ENCODE peak calls at places on chromosome 9, in ten cellular contexts. F is breast epithelium, U is neural progenitor cell, T is left ventricle myocardium inferior, M is neuronal stem cell, B is Caco-2, C is adipocyte, K is brain microvascular endothelial cell, Q is right lobe of liver, W is astrocyte. D is an unnamed sample. For H3K36me3, the result is how much of the 10 kb centered on the place peaks cover.

GRCh38 chr9:125409217-125409636 is 147.6 kb downstream of the GAPVD1 start:
- DNase-seq in F (no peak), U (no peak), T (no peak), M (no peak), B (peak), C (no peak), K (no peak), Q (no peak), W (no peak), D (no peak)

GRCh38 chr9:13459071-13459470 is 179.6 kb upstream of the MPDZ start:
- DNase-seq in F (no peak), U (no peak), T (no peak), M (no peak), B (no peak), C (no peak), K (no peak), Q (no peak), W (no peak), D (no peak)

GRCh38 chr9:95511952-95512750 is 4.6 kb downstream of the PTCH1 start:
- DNase-seq in F (no peak), U (peak), T (no peak), M (no peak), B (peak), C (peak), K (no peak), Q (no peak), W (no peak), D (peak)

GRCh38 chr9:3842839-3843238 is 317.0 kb upstream of the RFX3 start:
- DNase-seq in F (no peak), U (no peak), T (no peak), M (no peak), B (no peak), C (peak), K (no peak), Q (no peak), W (peak), D (no peak)

GRCh38 chr9:26462213-26462612 is 430.4 kb downstream of the CAAP1 start:
- DNase-seq in F (no peak), U (peak), T (no peak), M (peak), B (no peak), C (peak), K (no peak), Q (no peak), W (no peak), D (peak)

GRCh38 chr9:115423646-115424045 is 305.7 kb upstream of the TNC start:
- DNase-seq in F (no peak), U (no peak), T (no peak), M (no peak), B (no peak), C (no peak), K (no peak), Q (no peak), W (no peak), D (no peak)

GRCh38 chr9:123725389-123725788 is 204.5 kb downstream of the DENND1A start:
- DNase-seq in F (no peak), U (peak), T (peak), M (no peak), B (no peak), C (peak), K (no peak), Q (no peak), W (peak), D (no peak)

GRCh38 chr9:125255781-125256391 is 5.7 kb upstream of the GAPVD1 start:
- DNase-seq in F (no peak), U (peak), T (no peak), M (no peak), B (peak), C (no peak), K (no peak), Q (peak), W (no peak), D (no peak)

GRCh38 chr9:98222885-98223640 is 30.6 kb upstream of the CORO2A start:
- DNase-seq in F (peak), U (no peak), T (no peak), M (no peak), B (no peak), C (peak), K (peak), Q (no peak), W (peak), D (no peak)

GRCh38 chr9:15482146-15482545 is 28.6 kb downstream of the PSIP1 start:
- DNase-seq in F (no peak), U (no peak), T (no peak), M (no peak), B (no peak), C (peak), K (no peak), Q (no peak), W (no peak), D (no peak)

GRCh38 chr9:22118810-22119479 is 109.8 kb upstream of the CDKN2B start:
- DNase-seq in F (no peak), U (no peak), T (no peak), M (no peak), B (no peak), C (no peak), K (no peak), Q (no peak), W (no peak), D (no peak)

GRCh38 chr9:125493861-125494554 is 213.0 kb downstream of the MAPKAP1 start:
- DNase-seq in F (no peak), U (no peak), T (no peak), M (no peak), B (no peak), C (peak), K (no peak), Q (no peak), W (no peak), D (no peak)

GRCh38 chr9:125541840-125542243 is 165.2 kb downstream of the MAPKAP1 start:
- DNase-seq in F (no peak), U (no peak), T (no peak), M (no peak), B (no peak), C (no peak), K (no peak), Q (no peak), W (peak), D (peak)

GRCh38 chr9:135336722-135337490 is 142.7 kb upstream of the PPP1R26 start:
- DNase-seq in F (no peak), U (no peak), T (no peak), M (no peak), B (no peak), C (no peak), K (no peak), Q (no peak), W (no peak), D (no peak)

GRCh38 chr9:137670391-137671195 is 51.8 kb downstream of the EHMT1 start:
- DNase-seq in F (peak), U (peak), T (peak), M (peak), B (no peak), C (no peak), K (no peak), Q (peak), W (no peak), D (no peak)

GRCh38 chr9:83934569-83935275 is 13.5 kb upstream of the KIF27 start:
- DNase-seq in F (no peak), U (no peak), T (no peak), M (no peak), B (no peak), C (peak), K (no peak), Q (no peak), W (peak), D (no peak)

GRCh38 chr9:93679536-93680444 is 103.4 kb downstream of the PHF2 start:
- DNase-seq in F (no peak), U (no peak), T (peak), M (no peak), B (no peak), C (no peak), K (no peak), Q (peak), W (no peak), D (no peak)

GRCh38 chr9:93125331-93125894 is 8.6 kb downstream of the NINJ1 start:
- DNase-seq in F (no peak), U (no peak), T (no peak), M (no peak), B (no peak), C (no peak), K (no peak), Q (peak), W (no peak), D (no peak)

GRCh38 chr9:74125916-74126315 is 371.2 kb upstream of the RORB start:
- DNase-seq in F (no peak), U (peak), T (no peak), M (peak), B (no peak), C (peak), K (no peak), Q (no peak), W (peak), D (no peak)

GRCh38 chr9:18566125-18566524 is 92.2 kb downstream of the ADAMTSL1 start:
- DNase-seq in F (no peak), U (no peak), T (no peak), M (no peak), B (no peak), C (peak), K (peak), Q (no peak), W (peak), D (no peak)

DNA sequence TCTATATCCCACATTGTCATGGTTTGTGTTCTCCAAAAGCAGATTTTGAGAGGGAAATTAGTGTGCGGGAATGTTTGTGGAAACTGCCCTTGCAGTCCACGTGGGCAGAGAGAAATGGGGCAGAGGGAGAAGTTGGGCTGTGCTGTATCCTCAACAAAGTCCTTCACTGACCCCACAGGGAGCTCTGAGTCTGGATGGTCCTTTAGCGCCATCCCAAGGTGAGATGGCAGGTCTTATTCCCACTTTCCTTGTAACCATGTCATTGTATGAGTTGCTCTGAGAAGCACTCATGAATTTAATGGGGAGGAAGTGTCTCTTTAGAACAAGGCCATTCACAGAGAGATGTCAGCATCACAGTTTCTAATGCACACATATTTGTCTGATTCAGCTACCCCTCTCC is 127.1 kb downstream of the ANKRD18B start:
- DNase-seq in F (no peak), U (peak), T (no peak), M (no peak), B (no peak), C (no peak), K (no peak), Q (no peak), W (no peak), D (no peak)
- H3K36me3 ChIP-seq in F (under half), U (under half), T (under half), M (under half), B (under half), C (under half), K (under half), Q (under half), W (under half), D (under half)

GRCh38 chr9:80948876-80949275 is 740.5 kb downstream of the TLE1 start:
- DNase-seq in F (no peak), U (no peak), T (no peak), M (no peak), B (no peak), C (no peak), K (no peak), Q (no peak), W (peak), D (no peak)

GRCh38 chr9:80948107-80948506 is 741.2 kb downstream of the TLE1 start:
- DNase-seq in F (no peak), U (peak), T (no peak), M (no peak), B (no peak), C (no peak), K (no peak), Q (no peak), W (no peak), D (no peak)

GRCh38 chr9:80951675-80952074 is 737.7 kb downstream of the TLE1 start:
- DNase-seq in F (no peak), U (no peak), T (no peak), M (no peak), B (no peak), C (no peak), K (peak), Q (no peak), W (peak), D (no peak)

GRCh38 chr9:80954521-80954920 is 734.8 kb downstream of the TLE1 start:
- DNase-seq in F (no peak), U (peak), T (no peak), M (no peak), B (no peak), C (no peak), K (peak), Q (no peak), W (no peak), D (no peak)

GRCh38 chr9:80952523-80952922 is 736.8 kb downstream of the TLE1 start:
- DNase-seq in F (no peak), U (peak), T (no peak), M (no peak), B (no peak), C (no peak), K (no peak), Q (no peak), W (no peak), D (no peak)
- H3K36me3 ChIP-seq in F (under half), U (under half), T (under half), M (under half), B (under half), C (under half), K (under half), Q (under half), W (under half), D (under half)

GRCh38 chr9:127231666-127232065 is 32.9 kb upstream of the GARNL3 start:
- DNase-seq in F (no peak), U (no peak), T (no peak), M (no peak), B (no peak), C (no peak), K (no peak), Q (no peak), W (no peak), D (no peak)
- H3K36me3 ChIP-seq in F (under half), U (under half), T (under half), M (under half), B (under half), C (under half), K (under half), Q (under half), W (under half), D (under half)

GRCh38 chr9:112868956-112869594 is 21.6 kb downstream of the SLC46A2 start:
- DNase-seq in F (no peak), U (no peak), T (no peak), M (no peak), B (no peak), C (no peak), K (no peak), Q (no peak), W (no peak), D (no peak)

GRCh38 chr9:112870556-112870955 is 20.1 kb downstream of the SLC46A2 start:
- DNase-seq in F (no peak), U (no peak), T (no peak), M (no peak), B (no peak), C (no peak), K (no peak), Q (no peak), W (no peak), D (no peak)

GRCh38 chr9:112868461-112868860 is 22.2 kb downstream of the SLC46A2 start:
- DNase-seq in F (no peak), U (no peak), T (no peak), M (no peak), B (no peak), C (no peak), K (no peak), Q (no peak), W (no peak), D (no peak)

GRCh38 chr9:112872019-112872418 is 18.7 kb downstream of the SLC46A2 start:
- DNase-seq in F (no peak), U (no peak), T (no peak), M (no peak), B (no peak), C (no peak), K (no peak), Q (no peak), W (no peak), D (no peak)

GRCh38 chr9:112869917-112870316 is 20.8 kb downstream of the SLC46A2 start:
- DNase-seq in F (no peak), U (no peak), T (no peak), M (no peak), B (peak), C (no peak), K (no peak), Q (no peak), W (no peak), D (no peak)
- H3K36me3 ChIP-seq in F (under half), U (under half), T (under half), M (under half), B (under half), C (under half), K (under half), Q (under half), W (under half), D (under half)

GRCh38 chr9:131178382-131178781 is 53.0 kb downstream of the NUP214 start:
- DNase-seq in F (no peak), U (peak), T (peak), M (peak), B (peak), C (peak), K (peak), Q (peak), W (peak), D (peak)
- H3K36me3 ChIP-seq in F (under half), U (under half), T (half or more), M (under half), B (under half), C (half or more), K (half or more), Q (half or more), W (under half), D (half or more)

GRCh38 chr9:121765021-121765950 is 113.9 kb downstream of the DAB2IP start:
- DNase-seq in F (peak), U (no peak), T (peak), M (no peak), B (no peak), C (peak), K (no peak), Q (no peak), W (peak), D (no peak)

GRCh38 chr9:121763131-121763530 is 111.7 kb downstream of the DAB2IP start:
- DNase-seq in F (no peak), U (no peak), T (no peak), M (no peak), B (no peak), C (no peak), K (no peak), Q (no peak), W (no peak), D (no peak)

GRCh38 chr9:121764371-121764730 is 112.9 kb downstream of the DAB2IP start:
- DNase-seq in F (no peak), U (no peak), T (no peak), M (no peak), B (no peak), C (no peak), K (no peak), Q (no peak), W (no peak), D (no peak)

GRCh38 chr9:121766081-121766683 is 114.7 kb downstream of the DAB2IP start:
- DNase-seq in F (no peak), U (no peak), T (no peak), M (no peak), B (no peak), C (no peak), K (no peak), Q (no peak), W (no peak), D (no peak)

GRCh38 chr9:121763561-121764370 is 112.3 kb downstream of the DAB2IP start:
- DNase-seq in F (no peak), U (no peak), T (no peak), M (no peak), B (no peak), C (no peak), K (no peak), Q (no peak), W (no peak), D (no peak)
- H3K36me3 ChIP-seq in F (under half), U (under half), T (half or more), M (half or more), B (under half), C (under half), K (under half), Q (under half), W (under half), D (under half)

GRCh38 chr9:133367221-133367620 is 8.6 kb downstream of the SURF4 start:
- DNase-seq in F (no peak), U (no peak), T (no peak), M (no peak), B (no peak), C (no peak), K (no peak), Q (no peak), W (no peak), D (no peak)
- H3K36me3 ChIP-seq in F (under half), U (under half), T (half or more), M (half or more), B (under half), C (half or more), K (half or more), Q (half or more), W (half or more), D (half or more)